ENCODE peak calls at places on chromosomes 5 and 9, in seven cellular contexts. One of them, this sample, is unnamed.
A peak's percentile ranks its signal among the peaks of the same experiment; 100 is the strongest.

GRCh38 chr5:141876628-141877477 is 1.4 kb downstream of the PCDH1 start:
- DNase-seq in H1: peak; percentile 74
- DNase-seq in K562: no peak
- DNase-seq in HCT116: no peak
- DNase-seq in HepG2: no peak
- DNase-seq in GM12878: no peak
- DNase-seq in SK-N-SH: no peak
- DNase-seq in this sample: no peak

GRCh38 chr9:124803911-124804310 is 27.0 kb downstream of the OLFML2A start:
- DNase-seq in GM12878: no peak
- DNase-seq in HCT116: no peak
- DNase-seq in SK-N-SH: no peak
- DNase-seq in H1: no peak
- DNase-seq in K562: no peak
- DNase-seq in HepG2: no peak
- DNase-seq in this sample: no peak

GRCh38 chr5:1874820-1875219 is 7.9 kb downstream of the IRX4 start:
- DNase-seq in HCT116: no peak
- DNase-seq in SK-N-SH: no peak
- DNase-seq in K562: no peak
- DNase-seq in HepG2: no peak
- DNase-seq in GM12878: no peak
- DNase-seq in H1: no peak
- DNase-seq in this sample: no peak

GRCh38 chr5:125486634-125487033 is 740.2 kb upstream of the ZNF608 start:
- DNase-seq in HepG2: no peak
- DNase-seq in GM12878: no peak
- DNase-seq in SK-N-SH: no peak
- DNase-seq in HCT116: no peak
- DNase-seq in H1: no peak
- DNase-seq in K562: no peak
- DNase-seq in this sample: no peak

GRCh38 chr9:130117816-130118632 is 54.2 kb upstream of the NCS1 start:
- DNase-seq in HepG2: no peak
- DNase-seq in SK-N-SH: no peak
- DNase-seq in H1: no peak
- DNase-seq in GM12878: no peak
- DNase-seq in K562: no peak
- DNase-seq in HCT116: peak; percentile 21
- DNase-seq in this sample: no peak

GRCh38 chr9:28915256-28915930 is 1342.1 kb upstream of the C9orf72 start:
- DNase-seq in GM12878: no peak
- DNase-seq in H1: no peak
- DNase-seq in HepG2: no peak
- DNase-seq in HCT116: no peak
- DNase-seq in K562: no peak
- DNase-seq in SK-N-SH: no peak
- DNase-seq in this sample: no peak

GRCh38 chr5:77155179-77155839 is 55.2 kb upstream of the PDE8B start:
- DNase-seq in HCT116: no peak
- DNase-seq in SK-N-SH: no peak
- DNase-seq in H1: no peak
- DNase-seq in HepG2: no peak
- DNase-seq in GM12878: no peak
- DNase-seq in K562: no peak
- DNase-seq in this sample: no peak

GRCh38 chr9:100540327-100540726 is 37.6 kb upstream of the CAVIN4 start:
- DNase-seq in K562: no peak
- DNase-seq in GM12878: no peak
- DNase-seq in H1: no peak
- DNase-seq in HCT116: no peak
- DNase-seq in SK-N-SH: no peak
- DNase-seq in HepG2: no peak
- DNase-seq in this sample: no peak

GRCh38 chr5:150166193-150167162 is at the start of gene CDX1:
- DNase-seq in SK-N-SH: peak; percentile 68
- DNase-seq in GM12878: no peak
- DNase-seq in K562: no peak
- DNase-seq in HepG2: no peak
- DNase-seq in H1: no peak
- DNase-seq in HCT116: no peak
- DNase-seq in this sample: no peak

GRCh38 chr5:180831139-180832080 is 28.8 kb upstream of the MGAT1 start:
- DNase-seq in SK-N-SH: peak; percentile 95
- DNase-seq in H1: peak; percentile 86
- DNase-seq in HCT116: peak; percentile 46
- DNase-seq in K562: peak; percentile 94
- DNase-seq in HepG2: no peak
- DNase-seq in GM12878: no peak
- DNase-seq in this sample: peak; percentile 28

GRCh38 chr5:180825768-180826525 is 23.3 kb upstream of the MGAT1 start:
- DNase-seq in K562: no peak
- DNase-seq in HCT116: no peak
- DNase-seq in SK-N-SH: no peak
- DNase-seq in GM12878: no peak
- DNase-seq in H1: no peak
- DNase-seq in HepG2: peak; percentile 86
- DNase-seq in this sample: peak; percentile 84

GRCh38 chr5:180829711-180830110 is 27.1 kb upstream of the MGAT1 start:
- DNase-seq in H1: no peak
- DNase-seq in SK-N-SH: no peak
- DNase-seq in K562: no peak
- DNase-seq in HCT116: no peak
- DNase-seq in GM12878: no peak
- DNase-seq in HepG2: no peak
- DNase-seq in this sample: no peak

GRCh38 chr5:180832638-180833068 is 28.4 kb downstream of the ZFP62 start:
- DNase-seq in HepG2: no peak
- DNase-seq in GM12878: no peak
- DNase-seq in K562: no peak
- DNase-seq in SK-N-SH: no peak
- DNase-seq in H1: no peak
- DNase-seq in HCT116: no peak
- DNase-seq in this sample: no peak

GRCh38 chr5:180830253-180831138 is 27.9 kb upstream of the MGAT1 start:
- DNase-seq in H1: peak; percentile 83
- DNase-seq in HepG2: no peak
- DNase-seq in HCT116: no peak
- DNase-seq in SK-N-SH: peak; percentile 69
- DNase-seq in K562: peak; percentile 77
- DNase-seq in GM12878: no peak
- DNase-seq in this sample: no peak
- TF ChIP-seq SIN3A in H1: no peak
- TF ChIP-seq SIN3A in HepG2: no peak
- TF ChIP-seq SIN3A in HCT116: no peak
- TF ChIP-seq SIN3A in SK-N-SH: no peak
- TF ChIP-seq SIN3A in K562: no peak
- TF ChIP-seq SIN3A in GM12878: no peak
- TF ChIP-seq SIN3A in this sample: no peak

GRCh38 chr5:177448244-177448950 is 1.8 kb downstream of the PRR7 start:
- DNase-seq in K562: no peak
- DNase-seq in HCT116: no peak
- DNase-seq in HepG2: no peak
- DNase-seq in GM12878: no peak
- DNase-seq in SK-N-SH: no peak
- DNase-seq in H1: no peak
- DNase-seq in this sample: no peak
- H3K4me1 ChIP-seq in K562: peaks cover 43% of the 10 kb centered on the region
- H3K4me1 ChIP-seq in HCT116: peaks cover 20% of the 10 kb centered on the region
- H3K4me1 ChIP-seq in HepG2: peaks cover 59% of the 10 kb centered on the region
- H3K4me1 ChIP-seq in GM12878: peaks cover 37% of the 10 kb centered on the region
- H3K4me1 ChIP-seq in SK-N-SH: peaks cover 23% of the 10 kb centered on the region
- H3K4me1 ChIP-seq in H1: peaks cover 9% of the 10 kb centered on the region
- H3K4me1 ChIP-seq in this sample: peaks cover 66% of the 10 kb centered on the region

DNA sequence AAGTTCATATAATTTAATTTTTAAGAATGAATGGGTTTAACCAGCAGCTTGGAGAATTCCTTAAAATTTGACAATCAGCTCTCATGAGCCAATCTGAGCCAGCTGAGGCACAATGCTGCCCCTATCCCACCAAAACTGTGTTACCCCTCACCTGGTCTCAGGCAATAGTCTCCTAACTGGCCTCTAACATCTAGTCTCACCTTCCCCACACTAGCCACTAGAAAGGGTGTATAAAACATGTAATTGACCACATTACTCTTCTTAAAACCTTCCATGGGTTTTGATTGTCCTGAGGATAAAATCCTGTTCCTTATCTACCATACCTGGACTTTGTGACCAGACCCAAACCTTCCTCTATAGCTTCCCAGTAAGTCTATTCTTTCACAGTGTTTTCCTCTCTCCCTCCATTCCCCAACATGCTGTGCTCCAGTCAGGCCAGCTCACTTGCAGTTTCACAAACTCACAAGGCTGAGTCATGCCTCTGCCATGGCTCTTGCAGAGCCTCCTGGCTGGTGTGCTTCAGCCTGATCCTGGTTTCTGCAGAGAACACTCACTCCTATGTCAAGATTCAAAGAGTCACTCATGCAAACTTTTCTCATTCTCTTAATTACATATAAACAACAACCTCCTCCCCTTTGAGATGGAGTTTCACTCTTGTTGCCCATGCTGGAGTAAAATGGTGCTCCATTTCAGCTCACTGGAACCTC is 16.0 kb upstream of the ZCCHC7 start:
- DNase-seq in SK-N-SH: no peak
- DNase-seq in H1: no peak
- DNase-seq in HCT116: no peak
- DNase-seq in HepG2: no peak
- DNase-seq in GM12878: no peak
- DNase-seq in K562: no peak
- DNase-seq in this sample: no peak
- TF ChIP-seq SIN3A in SK-N-SH: no peak
- TF ChIP-seq SIN3A in H1: no peak
- TF ChIP-seq SIN3A in HCT116: no peak
- TF ChIP-seq SIN3A in HepG2: no peak
- TF ChIP-seq SIN3A in GM12878: no peak
- TF ChIP-seq SIN3A in K562: no peak
- TF ChIP-seq SIN3A in this sample: no peak

DNA sequence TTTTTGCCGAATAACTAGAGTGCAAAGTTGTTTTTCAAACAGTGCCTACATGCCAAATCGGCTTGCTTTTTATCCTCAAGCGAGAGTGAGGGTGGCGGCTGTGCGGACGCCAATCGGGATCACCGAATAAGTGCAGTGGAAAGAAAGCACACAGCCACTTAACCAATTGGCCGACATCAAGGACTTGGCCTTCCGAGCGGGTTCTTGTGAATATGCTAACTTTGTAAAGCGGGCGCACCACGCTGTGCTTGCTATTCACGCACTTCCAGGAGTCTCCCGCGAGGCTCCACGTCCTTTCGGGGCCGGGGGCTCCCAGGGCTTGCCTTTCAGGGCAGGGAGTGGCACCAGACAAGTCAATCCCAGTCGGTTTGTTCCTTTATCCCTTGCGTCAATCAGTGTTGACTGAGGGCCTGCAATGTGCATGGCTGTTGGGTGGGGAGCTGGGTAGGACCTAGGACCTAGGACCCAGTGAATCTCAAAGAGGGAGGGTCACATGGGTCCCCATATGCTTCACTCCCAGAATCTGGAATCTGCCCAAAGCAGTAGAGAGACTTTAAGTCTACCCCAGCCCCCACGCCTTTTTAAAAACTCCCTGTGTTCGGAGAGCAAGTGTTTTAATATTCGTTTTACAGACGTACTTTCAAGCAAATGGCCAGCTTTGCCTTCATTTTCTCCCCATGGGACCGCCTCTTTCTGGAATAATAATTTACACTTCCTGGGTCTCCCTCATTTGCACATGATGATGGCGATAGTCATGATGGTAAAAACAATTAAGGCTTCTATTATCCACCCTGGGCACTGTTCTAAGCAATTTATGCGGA is 2.0 kb upstream of the GCNT4 start:
- DNase-seq in H1: peak; percentile 79
- DNase-seq in K562: no peak
- DNase-seq in HCT116: no peak
- DNase-seq in HepG2: no peak
- DNase-seq in SK-N-SH: peak; percentile 23
- DNase-seq in GM12878: no peak
- DNase-seq in this sample: no peak
- H3K4me1 ChIP-seq in H1: peaks cover 28% of the 10 kb centered on the region
- H3K4me1 ChIP-seq in K562: peaks cover 16% of the 10 kb centered on the region
- H3K4me1 ChIP-seq in HCT116: peaks cover 3% of the 10 kb centered on the region
- H3K4me1 ChIP-seq in HepG2: peaks cover 27% of the 10 kb centered on the region
- H3K4me1 ChIP-seq in SK-N-SH: no peaks in the 10 kb centered on the region
- H3K4me1 ChIP-seq in GM12878: peaks cover 3% of the 10 kb centered on the region
- H3K4me1 ChIP-seq in this sample: peaks cover 8% of the 10 kb centered on the region

DNA sequence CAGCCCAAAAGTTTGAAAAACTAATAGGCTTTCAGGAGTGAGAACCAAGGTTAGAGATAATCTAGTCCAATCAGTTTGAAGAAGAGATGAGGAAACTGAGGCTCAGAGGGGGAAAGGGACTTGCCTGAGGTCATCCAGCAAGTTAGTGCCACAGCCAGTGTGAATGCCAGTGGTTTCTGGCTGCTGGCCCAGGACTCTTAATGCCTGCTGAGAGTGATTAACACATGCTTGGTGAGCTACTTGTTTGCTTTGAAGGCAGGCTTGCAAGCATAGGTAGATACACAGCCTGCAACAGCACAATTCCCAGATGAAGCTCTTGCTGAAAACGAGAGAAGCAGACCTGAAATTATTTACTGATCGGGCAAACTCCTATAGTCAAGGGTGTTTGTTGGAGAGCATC is 591.6 kb upstream of the SGCD start:
- DNase-seq in SK-N-SH: no peak
- DNase-seq in K562: no peak
- DNase-seq in HepG2: no peak
- DNase-seq in GM12878: no peak
- DNase-seq in H1: no peak
- DNase-seq in HCT116: no peak
- DNase-seq in this sample: no peak
- TF ChIP-seq SIN3A in SK-N-SH: no peak
- TF ChIP-seq SIN3A in K562: no peak
- TF ChIP-seq SIN3A in HepG2: no peak
- TF ChIP-seq SIN3A in GM12878: no peak
- TF ChIP-seq SIN3A in H1: no peak
- TF ChIP-seq SIN3A in HCT116: no peak
- TF ChIP-seq SIN3A in this sample: no peak